ENCODE peak calls at places on chromosomes 11 and 22, in seven cellular contexts. S is A549, M is HCT116, T is K562, Y is H1, K is GM12878, J is HepG2. V is an unnamed sample.

GRCh38 chr11:108135845-108136599 is 14.7 kb downstream of the ACAT1 start:
- DNase-seq in S (no peak), M (no peak), T (no peak), Y (no peak), K (no peak), J (no peak), V (peak; percentile 10)

GRCh38 chr11:69828276-69828970 is 9.2 kb upstream of the FGF3 start:
- DNase-seq in S (no peak), M (no peak), T (no peak), Y (no peak), K (no peak), J (no peak), V (no peak)

GRCh38 chr11:10625281-10625981 is 57.0 kb upstream of the LYVE1 start:
- DNase-seq in S (no peak), M (no peak), T (no peak), Y (no peak), K (no peak), J (no peak), V (no peak)

GRCh38 chr11:12680246-12680939 is 6.2 kb downstream of the TEAD1 start:
- DNase-seq in S (no peak), M (no peak), T (no peak), Y (peak; percentile 86), K (no peak), J (peak; percentile 44), V (peak; percentile 91)

GRCh38 chr22:24093855-24094254 is 82.8 kb downstream of the CABIN1 start:
- DNase-seq in S (no peak), M (no peak), T (peak; percentile 13), Y (no peak), K (no peak), J (no peak), V (no peak)

GRCh38 chr22:28155808-28156207 is 236.8 kb upstream of the PITPNB start:
- DNase-seq in S (no peak), M (no peak), T (no peak), Y (no peak), K (no peak), J (no peak), V (no peak)

GRCh38 chr22:50599816-50600454 is 658 bp upstream of the MAPK8IP2 start:
- DNase-seq in S (no peak), M (no peak), T (peak; percentile 87), Y (no peak), K (no peak), J (peak; percentile 9), V (no peak)

GRCh38 chr11:75949023-75949672 is 134.1 kb downstream of the UVRAG start:
- DNase-seq in S (no peak), M (no peak), T (no peak), Y (no peak), K (no peak), J (no peak), V (peak; percentile 17)

GRCh38 chr11:129248618-129249017 is 56.5 kb upstream of the ARHGAP32 start:
- DNase-seq in S (peak; percentile 38), M (no peak), T (no peak), Y (no peak), K (no peak), J (peak; percentile 77), V (peak; percentile 80)

GRCh38 chr11:116086426-116086825 is 582.2 kb upstream of the CADM1 start:
- DNase-seq in S (no peak), M (no peak), T (no peak), Y (no peak), K (no peak), J (no peak), V (no peak)

GRCh38 chr22:22576244-22576988 is 17.4 kb upstream of the PRAME start:
- DNase-seq in S (peak; percentile 48), M (peak; percentile 29), T (peak; percentile 98), Y (no peak), K (no peak), J (peak; percentile 32), V (peak; percentile 24)

GRCh38 chr11:113553235-113553634 is 78.0 kb upstream of the DRD2 start:
- DNase-seq in S (no peak), M (peak; percentile 41), T (no peak), Y (peak; percentile 49), K (no peak), J (no peak), V (peak; percentile 89)

GRCh38 chr11:10042699-10043098 is 251.3 kb downstream of the SBF2 start:
- DNase-seq in S (no peak), M (no peak), T (no peak), Y (no peak), K (no peak), J (no peak), V (no peak)

GRCh38 chr11:117193130-117194020 is 5.8 kb upstream of the TAGLN start:
- DNase-seq in S (no peak), M (no peak), T (no peak), Y (no peak), K (no peak), J (no peak), V (no peak)

GRCh38 chr11:9821008-9821752 is 157.3 kb downstream of the SWAP70 start:
- DNase-seq in S (no peak), M (no peak), T (no peak), Y (no peak), K (no peak), J (no peak), V (no peak)

GRCh38 chr22:41648431-41648830 is 27.3 kb downstream of the XRCC6 start:
- DNase-seq in S (no peak), M (no peak), T (no peak), Y (no peak), K (no peak), J (no peak), V (no peak)

GRCh38 chr11:108697872-108698473 is 33.1 kb downstream of the DDX10 start:
- DNase-seq in S (peak; percentile 38), M (peak; percentile 51), T (peak; percentile 20), Y (no peak), K (peak; percentile 49), J (peak; percentile 54), V (peak; percentile 82)

GRCh38 chr11:69799582-69799981 is 19.6 kb downstream of the FGF3 start:
- DNase-seq in S (peak; percentile 45), M (peak; percentile 84), T (peak; percentile 80), Y (no peak), K (no peak), J (peak; percentile 23), V (peak; percentile 7)

GRCh38 chr22:33455036-33455435 is 396.9 kb upstream of the SYN3 start:
- DNase-seq in S (no peak), M (no peak), T (no peak), Y (no peak), K (no peak), J (no peak), V (no peak)

GRCh38 chr22:19478086-19478392 is 954 bp downstream of the UFD1 start:
- DNase-seq in S (no peak), M (no peak), T (no peak), Y (no peak), K (no peak), J (no peak), V (no peak)

GRCh38 chr22:19478466-19479357 is at the start of gene UFD1:
- DNase-seq in S (peak; percentile 40), M (no peak), T (peak; percentile 99), Y (no peak), K (no peak), J (peak; percentile 70), V (peak; percentile 81)

GRCh38 chr22:19480789-19481188 is 1.1 kb downstream of the CDC45 start:
- DNase-seq in S (no peak), M (no peak), T (no peak), Y (no peak), K (no peak), J (no peak), V (no peak)

GRCh38 chr22:19480173-19480568 is 451 bp downstream of the CDC45 start:
- DNase-seq in S (no peak), M (no peak), T (no peak), Y (no peak), K (no peak), J (peak; percentile 7), V (no peak)

GRCh38 chr22:19479358-19480172 is at the start of gene CDC45:
- DNase-seq in S (peak; percentile 89), M (peak; percentile 96), T (peak; percentile 100), Y (peak; percentile 88), K (peak; percentile 93), J (peak; percentile 97), V (peak; percentile 98)
- H3K27ac ChIP-seq in S (peak within 1 kb of the TSS; percentile 98), M (peak within 1 kb of the TSS; percentile 86), T (peak within 1 kb of the TSS; percentile 97), Y (peak within 1 kb of the TSS; percentile 100), K (peak within 1 kb of the TSS; percentile 97), J (peak within 1 kb of the TSS; percentile 97), V (peak within 1 kb of the TSS; percentile 95)

GRCh38 chr11:59144579-59145345 is 2.1 kb downstream of the FAM111A start:
- DNase-seq in S (peak; percentile 68), M (peak; percentile 86), T (peak; percentile 59), Y (peak; percentile 70), K (peak; percentile 71), J (no peak), V (peak; percentile 78)

GRCh38 chr11:59141191-59141590 is 1.5 kb upstream of the FAM111A start:
- DNase-seq in S (no peak), M (no peak), T (no peak), Y (no peak), K (no peak), J (no peak), V (no peak)

GRCh38 chr11:59142530-59143507 is at the start of gene FAM111A:
- DNase-seq in S (peak; percentile 81), M (peak; percentile 83), T (peak; percentile 67), Y (peak; percentile 67), K (peak; percentile 69), J (peak; percentile 78), V (peak; percentile 86)

GRCh38 chr11:59144096-59144495 is 1.4 kb downstream of the FAM111A start:
- DNase-seq in S (no peak), M (no peak), T (no peak), Y (no peak), K (no peak), J (no peak), V (peak; percentile 0)

DNA sequence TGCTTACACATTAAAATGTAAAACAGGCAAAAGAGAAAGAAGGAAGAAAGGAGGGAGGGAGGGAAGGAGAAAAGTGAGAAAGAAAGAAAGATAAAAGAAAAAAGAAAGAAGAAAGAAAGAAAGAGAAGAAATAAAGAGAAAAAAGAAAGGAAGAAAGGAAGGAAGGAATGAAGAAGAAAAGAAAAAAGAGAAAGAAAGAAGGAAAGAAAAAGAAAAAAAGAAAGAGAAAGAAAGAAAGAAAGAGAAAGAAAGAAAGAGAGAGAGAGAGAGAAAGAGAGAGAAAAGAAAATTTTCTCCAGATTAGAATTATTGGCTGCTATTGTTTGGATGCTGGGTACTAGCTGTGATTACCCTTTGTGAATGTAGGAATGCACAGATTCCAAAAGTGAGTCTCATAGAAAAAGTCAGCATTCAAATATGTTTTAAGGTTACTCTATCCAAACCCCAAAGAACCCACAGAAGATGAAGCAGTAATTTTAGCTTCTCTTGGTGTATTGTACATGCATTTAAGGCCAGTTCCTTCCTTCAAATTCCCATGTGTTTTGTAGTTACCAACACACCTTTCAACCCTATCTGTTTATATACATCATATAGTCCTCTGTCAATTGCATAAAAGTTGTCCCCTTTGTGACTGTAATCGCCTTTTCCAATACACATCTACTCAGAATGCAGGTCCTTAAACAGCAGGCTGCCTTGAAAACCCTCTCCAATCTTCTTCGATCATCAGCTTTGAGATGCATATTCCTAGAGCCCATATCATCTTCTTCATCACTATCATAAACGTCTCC is 789 bp upstream of the FAM111A start:
- DNase-seq in S (no peak), M (no peak), T (no peak), Y (no peak), K (no peak), J (no peak), V (peak; percentile 68)
- TF ChIP-seq CEBPB in S (no peak), M (no peak), T (no peak), Y (no peak), K (no peak), J (no peak), V (no peak)

GRCh38 chr11:72935705-72936104 is 121.5 kb downstream of the ATG16L2 start:
- DNase-seq in S (no peak), M (no peak), T (no peak), Y (no peak), K (no peak), J (no peak), V (no peak)
- H3K27ac ChIP-seq in S (no peak overlapping the region), M (no peak overlapping the region), T (no peak overlapping the region), Y (no peak overlapping the region), K (no peak overlapping the region), J (no peak overlapping the region), V (no peak overlapping the region)

GRCh38 chr11:73087730-73088129 is 54.4 kb downstream of the FCHSD2 start:
- DNase-seq in S (no peak), M (no peak), T (no peak), Y (no peak), K (peak; percentile 53), J (no peak), V (peak; percentile 53)
- TF ChIP-seq CEBPB in S (no peak), M (no peak), T (peak; percentile 45), Y (no peak), K (peak; percentile 53), J (peak; percentile 54), V (peak; percentile 88)

V was measured in IMR-90.